ENCODE peak calls at places on chromosomes 5 and 9, in seven cellular contexts. T, F, J, A, H, N and E are unnamed samples.

GRCh38 chr5:2017540-2018389 is 135.0 kb upstream of the IRX4 start:
- DNase-seq in J (peak), F (no peak), T (no peak), N (peak), A (no peak), H (peak), E (no peak)

GRCh38 chr9:75089369-75089766 is 1.1 kb downstream of the OSTF1 start:
- DNase-seq in F (no peak), J (no peak), A (no peak), H (no peak), N (no peak), T (no peak), E (no peak)

GRCh38 chr9:38053697-38054461 is 15.1 kb downstream of the SHB start:
- DNase-seq in A (no peak), T (no peak), J (no peak), H (no peak), F (peak), N (no peak), E (no peak)

GRCh38 chr5:3339092-3339797 is 256.4 kb upstream of the IRX1 start:
- DNase-seq in A (no peak), J (no peak), F (no peak), N (no peak), H (no peak), T (peak), E (no peak)

GRCh38 chr9:36154213-36154952 is 14.8 kb upstream of the CCIN start:
- DNase-seq in A (no peak), J (no peak), F (no peak), N (no peak), T (peak), H (no peak), E (no peak)

GRCh38 chr5:108905818-108906217 is 158.1 kb downstream of the FER start:
- DNase-seq in A (no peak), J (no peak), F (no peak), H (no peak), T (no peak), N (no peak), E (no peak)

GRCh38 chr9:82149647-82150046 is 161.1 kb downstream of the SPATA31D1 start:
- DNase-seq in F (no peak), N (no peak), A (no peak), T (no peak), J (no peak), H (no peak), E (no peak)

GRCh38 chr9:137278061-137278912 is 761 bp downstream of the TOR4A start:
- DNase-seq in A (peak), T (no peak), H (peak), N (no peak), F (peak), J (peak), E (no peak)

GRCh38 chr5:7978991-7979390 is 110.0 kb downstream of the MTRR start:
- DNase-seq in H (no peak), F (no peak), T (no peak), N (no peak), A (no peak), J (no peak), E (no peak)

GRCh38 chr9:91160181-91160580 is 201.5 kb downstream of the AUH start:
- DNase-seq in N (peak), H (peak), T (no peak), J (no peak), A (no peak), F (no peak), E (no peak)

GRCh38 chr5:56516034-56516433 is 282.9 kb upstream of the ANKRD55 start:
- DNase-seq in N (no peak), T (no peak), F (no peak), J (no peak), H (no peak), A (no peak), E (no peak)

GRCh38 chr5:42824347-42824976 is 12.8 kb upstream of the SELENOP start:
- DNase-seq in A (no peak), F (no peak), T (no peak), J (no peak), N (no peak), H (no peak), E (no peak)

GRCh38 chr5:111016801-111017200 is 54.7 kb upstream of the TSLP start:
- DNase-seq in H (no peak), F (no peak), T (no peak), N (no peak), J (no peak), A (no peak), E (no peak)

GRCh38 chr9:37800631-37801286 is at the start of gene DCAF10:
- DNase-seq in N (no peak), H (peak), T (peak), J (peak), F (peak), A (peak), E (peak)

GRCh38 chr9:136949239-136949816 is 2.7 kb upstream of the LCN12 start:
- DNase-seq in J (no peak), A (peak), T (no peak), H (peak), N (no peak), F (peak), E (no peak)

GRCh38 chr5:127216906-127217675 is 73.5 kb upstream of the MEGF10 start:
- DNase-seq in H (peak), N (no peak), A (no peak), F (no peak), T (no peak), J (no peak), E (no peak)

GRCh38 chr5:57410374-57411320 is 72.0 kb downstream of the ACTBL2 start:
- DNase-seq in T (no peak), H (no peak), F (no peak), A (no peak), J (no peak), N (no peak), E (no peak)

GRCh38 chr5:1292139-1292538 is 2.7 kb downstream of the TERT start:
- DNase-seq in J (no peak), N (no peak), H (no peak), T (peak), F (peak), A (no peak), E (no peak)

GRCh38 chr5:114438471-114438870 is 76.6 kb downstream of the KCNN2 start:
- DNase-seq in H (peak), F (no peak), N (no peak), J (no peak), T (no peak), A (no peak), E (no peak)

GRCh38 chr5:141508440-141508807 is 19.5 kb downstream of the PCDHGC5 start:
- DNase-seq in H (no peak), F (no peak), J (no peak), A (peak), T (no peak), N (no peak), E (no peak)

GRCh38 chr5:3609120-3609681 is 13.6 kb downstream of the IRX1 start:
- DNase-seq in H (no peak), T (peak), A (peak), F (peak), N (no peak), J (no peak), E (no peak)

GRCh38 chr9:69945671-69946141 is 97.9 kb upstream of the MAMDC2 start:
- DNase-seq in F (no peak), H (no peak), N (no peak), T (peak), J (no peak), A (no peak), E (peak)

GRCh38 chr9:128634111-128634510 is 22.5 kb downstream of the DYNC2I2 start:
- DNase-seq in F (no peak), A (no peak), J (peak), N (no peak), T (no peak), H (no peak), E (no peak)

GRCh38 chr9:82031538-82032280 is 43.1 kb downstream of the SPATA31D1 start:
- DNase-seq in H (no peak), J (no peak), N (no peak), T (peak), F (no peak), A (no peak), E (no peak)

GRCh38 chr5:73789851-73790281 is 163.9 kb downstream of the ARHGEF28 start:
- DNase-seq in F (no peak), J (no peak), H (no peak), T (no peak), A (no peak), N (no peak), E (no peak)

GRCh38 chr9:136981588-136982231 is 1.1 kb upstream of the LCNL1 start:
- DNase-seq in H (no peak), N (no peak), A (peak), T (no peak), J (no peak), F (no peak), E (no peak)

GRCh38 chr5:73446631-73447233 is 1.8 kb downstream of the FOXD1 start:
- DNase-seq in N (no peak), F (no peak), A (peak), H (peak), T (no peak), J (no peak), E (no peak)

GRCh38 chr9:131603199-131603598 is 57.9 kb downstream of the PRRT1B start:
- DNase-seq in T (no peak), H (no peak), J (no peak), A (no peak), F (no peak), N (no peak), E (no peak)

GRCh38 chr5:34718516-34718915 is 62.4 kb downstream of the RAI14 start:
- DNase-seq in N (no peak), T (no peak), A (no peak), F (no peak), H (peak), J (no peak), E (no peak)

GRCh38 chr9:84277646-84278045 is 62.9 kb downstream of the SLC28A3 start:
- DNase-seq in J (no peak), H (no peak), N (no peak), F (no peak), T (no peak), A (no peak), E (no peak)

GRCh38 chr5:169850407-169850806 is 129.9 kb downstream of the INSYN2B start:
- DNase-seq in T (no peak), H (no peak), N (no peak), A (no peak), J (no peak), F (no peak), E (no peak)

GRCh38 chr5:71582945-71583584 is 4.1 kb upstream of the MCCC2 start:
- DNase-seq in T (no peak), J (no peak), H (no peak), N (no peak), A (no peak), F (no peak), E (no peak)
- TF ChIP-seq CTCF in T (no peak), J (no peak), H (no peak), N (no peak), A (no peak), F (no peak), E (no peak)

GRCh38 chr5:138463335-138464017 is 1.8 kb upstream of the EGR1 start:
- DNase-seq in T (peak), H (peak), A (no peak), J (peak), F (no peak), N (no peak), E (no peak)
- TF ChIP-seq POLR2AphosphoS5 in T (no peak), H (no peak), A (no peak), J (no peak), F (no peak), N (no peak), E (no peak)

GRCh38 chr5:128965638-128966302 is 482 bp downstream of the SLC27A6 start:
- DNase-seq in N (no peak), A (peak), J (no peak), T (no peak), H (peak), F (peak), E (no peak)
- H3K4me3 ChIP-seq in N (peak), A (no peak), J (peak), T (peak), H (peak), F (no peak), E (peak)

DNA sequence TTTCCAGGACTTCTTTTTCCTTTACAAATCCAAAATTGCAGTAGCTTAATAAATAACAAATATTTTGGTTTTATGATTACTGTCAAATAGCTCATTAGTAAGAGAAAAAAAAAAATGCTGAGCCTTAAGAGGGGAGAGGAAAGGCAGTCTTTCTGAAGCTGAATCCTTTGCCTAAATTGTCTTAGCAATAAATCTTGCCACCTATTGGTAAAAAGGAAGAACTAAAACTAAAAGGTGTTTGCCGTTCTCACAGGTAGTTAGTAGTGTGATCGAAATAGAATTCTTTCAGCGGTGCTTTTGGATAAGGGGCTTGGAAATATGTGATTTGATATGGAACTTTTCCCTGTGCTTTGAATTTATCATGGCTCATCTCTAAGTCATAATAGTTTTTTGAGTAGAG is 31.2 kb downstream of the PIK3R1 start:
- DNase-seq in H (peak), A (no peak), F (no peak), T (no peak), N (no peak), J (no peak), E (no peak)
- TF ChIP-seq CTCF in H (peak), A (no peak), F (no peak), T (no peak), N (no peak), J (peak), E (no peak)

GRCh38 chr9:114238919-114239879 is 83.7 kb upstream of the ORM1 start:
- DNase-seq in A (no peak), H (peak), T (no peak), F (no peak), J (peak), N (no peak), E (no peak)
- TF ChIP-seq POLR2AphosphoS5 in A (no peak), H (no peak), T (no peak), F (no peak), J (no peak), N (no peak), E (no peak)

GRCh38 chr9:129886226-129887174 is 51.2 kb downstream of the USP20 start:
- DNase-seq in A (no peak), T (no peak), H (no peak), N (no peak), J (no peak), F (peak), E (no peak)
- H3K4me3 ChIP-seq in A (no peak), T (peak), H (peak), N (peak), J (no peak), F (peak), E (peak)